ENCODE peak calls at places on chromosome 7, in nine cellular contexts. G, H, P, U, D, A, X, R and F are unnamed samples.

GRCh38 chr7:106471021-106471420 is 186.2 kb upstream of the NAMPT start:
- DNase-seq in G (no peak), P (no peak), D (no peak), A (no peak), H (no peak), U (no peak), X (no peak), R (no peak), F (no peak)

GRCh38 chr7:17340655-17341054 is 42.2 kb downstream of the AHR start:
- DNase-seq in D (no peak), A (no peak), R (no peak), X (no peak), G (no peak), P (no peak), U (no peak), H (no peak), F (no peak)

GRCh38 chr7:102404005-102404861 is 8.1 kb downstream of the PRKRIP1 start:
- DNase-seq in A (peak), X (no peak), H (peak), D (peak), G (no peak), P (no peak), R (no peak), U (no peak), F (peak)

GRCh38 chr7:5586279-5586962 is 162.8 kb upstream of the TNRC18 start:
- DNase-seq in X (no peak), P (no peak), A (no peak), H (no peak), U (no peak), D (no peak), G (peak), R (peak), F (peak)

GRCh38 chr7:94436018-94436604 is 41.4 kb downstream of the COL1A2 start:
- DNase-seq in U (no peak), D (peak), G (no peak), X (peak), H (peak), P (peak), R (peak), A (peak), F (no peak)

GRCh38 chr7:155363852-155364600 is 66.3 kb downstream of the INSIG1 start:
- DNase-seq in P (no peak), R (no peak), A (no peak), G (no peak), U (no peak), D (no peak), X (no peak), H (no peak), F (no peak)

GRCh38 chr7:521221-522070 is 1.8 kb upstream of the PDGFA start:
- DNase-seq in R (peak), H (peak), A (peak), D (peak), G (no peak), U (no peak), P (no peak), X (no peak), F (no peak)

GRCh38 chr7:495326-495725 is 24.3 kb downstream of the PDGFA start:
- DNase-seq in R (no peak), H (no peak), A (no peak), P (no peak), U (no peak), G (no peak), D (no peak), X (no peak), F (no peak)

GRCh38 chr7:2860627-2861133 is 16.6 kb upstream of the GNA12 start:
- DNase-seq in P (no peak), X (no peak), R (no peak), D (no peak), A (no peak), H (peak), U (no peak), G (no peak), F (peak)

GRCh38 chr7:100567751-100568175 is 5.9 kb downstream of the SAP25 start:
- DNase-seq in D (peak), R (no peak), U (no peak), G (no peak), P (no peak), H (no peak), X (no peak), A (no peak), F (peak)

GRCh38 chr7:123184271-123184670 is 15.5 kb downstream of the SLC13A1 start:
- DNase-seq in U (no peak), A (no peak), X (no peak), D (no peak), R (no peak), P (no peak), G (no peak), H (no peak), F (no peak)